ENCODE peak calls at places on chromosomes 3 and 15, in ten cellular contexts. One of them, this sample, is unnamed. For H3K27me3, the result is how much of the 10 kb centered on the place peaks cover.

GRCh38 chr3:152235709-152236298 is 32.9 kb upstream of the MBNL1 start:
- DNase-seq in K562: peak
- DNase-seq in sigmoid colon: no peak
- DNase-seq in upper lobe of left lung: no peak
- DNase-seq in GM12878: no peak
- DNase-seq in transverse colon: no peak
- DNase-seq in suprapubic skin: no peak
- DNase-seq in esophagus muscularis mucosa: no peak
- DNase-seq in SK-N-SH: no peak
- DNase-seq in H1: no peak
- DNase-seq in this sample: no peak

GRCh38 chr15:62094398-62094797 is 27.6 kb downstream of the C2CD4A start:
- DNase-seq in K562: peak
- DNase-seq in sigmoid colon: no peak
- DNase-seq in upper lobe of left lung: no peak
- DNase-seq in GM12878: no peak
- DNase-seq in transverse colon: no peak
- DNase-seq in suprapubic skin: no peak
- DNase-seq in esophagus muscularis mucosa: peak
- DNase-seq in SK-N-SH: no peak
- DNase-seq in H1: no peak
- DNase-seq in this sample: no peak

GRCh38 chr3:10192953-10193691 is 28.4 kb downstream of the IRAK2 start:
- DNase-seq in K562: no peak
- DNase-seq in sigmoid colon: no peak
- DNase-seq in upper lobe of left lung: no peak
- DNase-seq in GM12878: peak
- DNase-seq in transverse colon: peak
- DNase-seq in suprapubic skin: no peak
- DNase-seq in esophagus muscularis mucosa: no peak
- DNase-seq in SK-N-SH: peak
- DNase-seq in H1: no peak
- DNase-seq in this sample: peak

GRCh38 chr15:23912191-23912590 is 225.1 kb upstream of the NDN start:
- DNase-seq in K562: no peak
- DNase-seq in sigmoid colon: no peak
- DNase-seq in upper lobe of left lung: peak
- DNase-seq in GM12878: no peak
- DNase-seq in transverse colon: no peak
- DNase-seq in suprapubic skin: no peak
- DNase-seq in esophagus muscularis mucosa: no peak
- DNase-seq in SK-N-SH: peak
- DNase-seq in H1: peak
- DNase-seq in this sample: no peak

GRCh38 chr15:83380682-83381081 is 66.5 kb upstream of the SH3GL3 start:
- DNase-seq in K562: peak
- DNase-seq in sigmoid colon: no peak
- DNase-seq in upper lobe of left lung: no peak
- DNase-seq in GM12878: peak
- DNase-seq in transverse colon: peak
- DNase-seq in suprapubic skin: no peak
- DNase-seq in esophagus muscularis mucosa: no peak
- DNase-seq in SK-N-SH: peak
- DNase-seq in H1: no peak
- DNase-seq in this sample: no peak

GRCh38 chr3:144265527-144266100 is 294.0 kb downstream of the DIPK2A start:
- DNase-seq in K562: no peak
- DNase-seq in sigmoid colon: no peak
- DNase-seq in upper lobe of left lung: no peak
- DNase-seq in GM12878: no peak
- DNase-seq in transverse colon: no peak
- DNase-seq in suprapubic skin: no peak
- DNase-seq in esophagus muscularis mucosa: no peak
- DNase-seq in SK-N-SH: no peak
- DNase-seq in H1: no peak
- DNase-seq in this sample: no peak

GRCh38 chr15:39594764-39595620 is 14.1 kb downstream of the THBS1 start:
- DNase-seq in K562: no peak
- DNase-seq in sigmoid colon: no peak
- DNase-seq in upper lobe of left lung: no peak
- DNase-seq in GM12878: no peak
- DNase-seq in transverse colon: no peak
- DNase-seq in suprapubic skin: no peak
- DNase-seq in esophagus muscularis mucosa: no peak
- DNase-seq in SK-N-SH: no peak
- DNase-seq in H1: no peak
- DNase-seq in this sample: no peak

GRCh38 chr3:85254738-85255137 is 295.9 kb downstream of the CADM2 start:
- DNase-seq in K562: no peak
- DNase-seq in sigmoid colon: no peak
- DNase-seq in upper lobe of left lung: no peak
- DNase-seq in GM12878: no peak
- DNase-seq in transverse colon: no peak
- DNase-seq in suprapubic skin: no peak
- DNase-seq in esophagus muscularis mucosa: no peak
- DNase-seq in SK-N-SH: no peak
- DNase-seq in H1: no peak
- DNase-seq in this sample: no peak

GRCh38 chr15:74420193-74420905 is 13.4 kb downstream of the SEMA7A start:
- DNase-seq in K562: no peak
- DNase-seq in sigmoid colon: no peak
- DNase-seq in upper lobe of left lung: no peak
- DNase-seq in GM12878: no peak
- DNase-seq in transverse colon: no peak
- DNase-seq in suprapubic skin: no peak
- DNase-seq in esophagus muscularis mucosa: no peak
- DNase-seq in SK-N-SH: no peak
- DNase-seq in H1: no peak
- DNase-seq in this sample: no peak

GRCh38 chr3:50050361-50050760 is 38.4 kb upstream of the RBM5 start:
- DNase-seq in K562: no peak
- DNase-seq in sigmoid colon: no peak
- DNase-seq in upper lobe of left lung: no peak
- DNase-seq in GM12878: no peak
- DNase-seq in transverse colon: no peak
- DNase-seq in suprapubic skin: no peak
- DNase-seq in esophagus muscularis mucosa: no peak
- DNase-seq in SK-N-SH: no peak
- DNase-seq in H1: no peak
- DNase-seq in this sample: no peak

GRCh38 chr3:45593708-45594601 is 596 bp upstream of the LIMD1 start:
- DNase-seq in K562: peak
- DNase-seq in sigmoid colon: peak
- DNase-seq in upper lobe of left lung: peak
- DNase-seq in GM12878: no peak
- DNase-seq in transverse colon: peak
- DNase-seq in suprapubic skin: no peak
- DNase-seq in esophagus muscularis mucosa: no peak
- DNase-seq in SK-N-SH: peak
- DNase-seq in H1: no peak
- DNase-seq in this sample: peak

GRCh38 chr3:12395349-12396012 is 88.8 kb upstream of the TSEN2 start:
- DNase-seq in K562: no peak
- DNase-seq in sigmoid colon: no peak
- DNase-seq in upper lobe of left lung: no peak
- DNase-seq in GM12878: peak
- DNase-seq in transverse colon: no peak
- DNase-seq in suprapubic skin: no peak
- DNase-seq in esophagus muscularis mucosa: no peak
- DNase-seq in SK-N-SH: no peak
- DNase-seq in H1: no peak
- DNase-seq in this sample: no peak

GRCh38 chr3:122030381-122031122 is 8.5 kb upstream of the ILDR1 start:
- DNase-seq in K562: no peak
- DNase-seq in sigmoid colon: no peak
- DNase-seq in upper lobe of left lung: no peak
- DNase-seq in GM12878: peak
- DNase-seq in transverse colon: no peak
- DNase-seq in suprapubic skin: no peak
- DNase-seq in esophagus muscularis mucosa: no peak
- DNase-seq in SK-N-SH: no peak
- DNase-seq in H1: no peak
- DNase-seq in this sample: no peak

GRCh38 chr3:176814252-176814651 is 383.0 kb downstream of the TBL1XR1 start:
- DNase-seq in K562: peak
- DNase-seq in sigmoid colon: peak
- DNase-seq in upper lobe of left lung: peak
- DNase-seq in GM12878: no peak
- DNase-seq in transverse colon: peak
- DNase-seq in suprapubic skin: no peak
- DNase-seq in esophagus muscularis mucosa: no peak
- DNase-seq in SK-N-SH: peak
- DNase-seq in H1: peak
- DNase-seq in this sample: peak

GRCh38 chr3:177475266-177475665 is 278.0 kb upstream of the TBL1XR1 start:
- DNase-seq in K562: no peak
- DNase-seq in sigmoid colon: no peak
- DNase-seq in upper lobe of left lung: no peak
- DNase-seq in GM12878: no peak
- DNase-seq in transverse colon: no peak
- DNase-seq in suprapubic skin: no peak
- DNase-seq in esophagus muscularis mucosa: no peak
- DNase-seq in SK-N-SH: no peak
- DNase-seq in H1: no peak
- DNase-seq in this sample: no peak

GRCh38 chr3:4751057-4752051 is 227.9 kb upstream of the BHLHE40 start:
- DNase-seq in K562: no peak
- DNase-seq in sigmoid colon: no peak
- DNase-seq in upper lobe of left lung: no peak
- DNase-seq in GM12878: no peak
- DNase-seq in transverse colon: no peak
- DNase-seq in suprapubic skin: no peak
- DNase-seq in esophagus muscularis mucosa: no peak
- DNase-seq in SK-N-SH: no peak
- DNase-seq in H1: no peak
- DNase-seq in this sample: no peak
- TF ChIP-seq EP300 in K562: no peak
- TF ChIP-seq EP300 in sigmoid colon: no peak
- TF ChIP-seq EP300 in upper lobe of left lung: peak
- TF ChIP-seq EP300 in GM12878: peak
- TF ChIP-seq EP300 in transverse colon: no peak
- TF ChIP-seq EP300 in suprapubic skin: no peak
- TF ChIP-seq EP300 in esophagus muscularis mucosa: no peak
- TF ChIP-seq EP300 in SK-N-SH: no peak
- TF ChIP-seq EP300 in H1: no peak
- TF ChIP-seq EP300 in this sample: no peak

GRCh38 chr3:123346726-123347125 is 102.2 kb downstream of the ADCY5 start:
- DNase-seq in K562: no peak
- DNase-seq in sigmoid colon: peak
- DNase-seq in upper lobe of left lung: no peak
- DNase-seq in GM12878: no peak
- DNase-seq in transverse colon: no peak
- DNase-seq in suprapubic skin: no peak
- DNase-seq in esophagus muscularis mucosa: no peak
- DNase-seq in SK-N-SH: no peak
- DNase-seq in H1: no peak
- DNase-seq in this sample: no peak

GRCh38 chr3:123344941-123345594 is 103.8 kb downstream of the ADCY5 start:
- DNase-seq in K562: no peak
- DNase-seq in sigmoid colon: peak
- DNase-seq in upper lobe of left lung: peak
- DNase-seq in GM12878: no peak
- DNase-seq in transverse colon: no peak
- DNase-seq in suprapubic skin: no peak
- DNase-seq in esophagus muscularis mucosa: no peak
- DNase-seq in SK-N-SH: no peak
- DNase-seq in H1: no peak
- DNase-seq in this sample: no peak

GRCh38 chr3:123344175-123344908 is 104.5 kb downstream of the ADCY5 start:
- DNase-seq in K562: no peak
- DNase-seq in sigmoid colon: peak
- DNase-seq in upper lobe of left lung: no peak
- DNase-seq in GM12878: no peak
- DNase-seq in transverse colon: no peak
- DNase-seq in suprapubic skin: no peak
- DNase-seq in esophagus muscularis mucosa: no peak
- DNase-seq in SK-N-SH: no peak
- DNase-seq in H1: no peak
- DNase-seq in this sample: no peak

GRCh38 chr3:123347205-123347604 is 101.7 kb downstream of the ADCY5 start:
- DNase-seq in K562: no peak
- DNase-seq in sigmoid colon: peak
- DNase-seq in upper lobe of left lung: no peak
- DNase-seq in GM12878: no peak
- DNase-seq in transverse colon: no peak
- DNase-seq in suprapubic skin: no peak
- DNase-seq in esophagus muscularis mucosa: no peak
- DNase-seq in SK-N-SH: no peak
- DNase-seq in H1: no peak
- DNase-seq in this sample: no peak

DNA sequence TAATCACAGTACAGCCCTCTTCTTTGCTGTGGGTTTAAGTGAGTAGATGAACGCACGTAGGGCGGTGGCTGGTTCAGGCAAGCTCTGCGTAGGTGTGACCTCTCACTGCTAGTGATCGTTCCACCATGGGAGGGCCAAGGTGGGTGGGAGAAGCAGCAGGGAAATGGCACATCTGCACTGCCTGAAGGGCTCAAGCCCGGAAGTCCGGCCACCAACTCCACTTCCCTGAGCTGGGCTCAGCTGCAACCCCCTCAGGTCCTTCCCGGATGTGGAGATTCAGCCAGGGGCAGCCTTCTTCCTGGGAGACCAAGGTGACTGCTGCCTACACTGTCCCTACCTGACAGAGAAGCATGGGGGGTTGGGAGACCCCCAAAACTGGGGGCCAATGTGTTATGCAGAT is 102.8 kb downstream of the ADCY5 start:
- DNase-seq in K562: no peak
- DNase-seq in sigmoid colon: peak
- DNase-seq in upper lobe of left lung: no peak
- DNase-seq in GM12878: no peak
- DNase-seq in transverse colon: no peak
- DNase-seq in suprapubic skin: no peak
- DNase-seq in esophagus muscularis mucosa: no peak
- DNase-seq in SK-N-SH: no peak
- DNase-seq in H1: no peak
- DNase-seq in this sample: no peak
- H3K27me3 ChIP-seq in K562: under half
- H3K27me3 ChIP-seq in sigmoid colon: under half
- H3K27me3 ChIP-seq in upper lobe of left lung: under half
- H3K27me3 ChIP-seq in GM12878: under half
- H3K27me3 ChIP-seq in transverse colon: under half
- H3K27me3 ChIP-seq in suprapubic skin: under half
- H3K27me3 ChIP-seq in esophagus muscularis mucosa: under half
- H3K27me3 ChIP-seq in SK-N-SH: half or more
- H3K27me3 ChIP-seq in H1: under half
- H3K27me3 ChIP-seq in this sample: under half

GRCh38 chr15:84911879-84912660 is 27.6 kb downstream of the SLC28A1 start:
- DNase-seq in K562: peak
- DNase-seq in sigmoid colon: peak
- DNase-seq in upper lobe of left lung: no peak
- DNase-seq in GM12878: no peak
- DNase-seq in transverse colon: peak
- DNase-seq in suprapubic skin: peak
- DNase-seq in esophagus muscularis mucosa: peak
- DNase-seq in SK-N-SH: no peak
- DNase-seq in H1: no peak
- DNase-seq in this sample: peak
- TF ChIP-seq POLR2AphosphoS5 in K562: no peak
- TF ChIP-seq POLR2AphosphoS5 in sigmoid colon: peak
- TF ChIP-seq POLR2AphosphoS5 in upper lobe of left lung: peak
- TF ChIP-seq POLR2AphosphoS5 in GM12878: no peak
- TF ChIP-seq POLR2AphosphoS5 in transverse colon: peak
- TF ChIP-seq POLR2AphosphoS5 in suprapubic skin: no peak
- TF ChIP-seq POLR2AphosphoS5 in esophagus muscularis mucosa: peak
- TF ChIP-seq POLR2AphosphoS5 in SK-N-SH: peak
- TF ChIP-seq POLR2AphosphoS5 in H1: no peak
- TF ChIP-seq POLR2AphosphoS5 in this sample: peak

GRCh38 chr3:27423463-27423862 is 54.3 kb upstream of the NEK10 start:
- DNase-seq in K562: no peak
- DNase-seq in sigmoid colon: no peak
- DNase-seq in upper lobe of left lung: no peak
- DNase-seq in GM12878: no peak
- DNase-seq in transverse colon: no peak
- DNase-seq in suprapubic skin: no peak
- DNase-seq in esophagus muscularis mucosa: no peak
- DNase-seq in SK-N-SH: peak
- DNase-seq in H1: no peak
- DNase-seq in this sample: no peak
- TF ChIP-seq EP300 in K562: no peak
- TF ChIP-seq EP300 in sigmoid colon: no peak
- TF ChIP-seq EP300 in upper lobe of left lung: no peak
- TF ChIP-seq EP300 in GM12878: no peak
- TF ChIP-seq EP300 in transverse colon: no peak
- TF ChIP-seq EP300 in suprapubic skin: no peak
- TF ChIP-seq EP300 in esophagus muscularis mucosa: no peak
- TF ChIP-seq EP300 in SK-N-SH: no peak
- TF ChIP-seq EP300 in H1: no peak
- TF ChIP-seq EP300 in this sample: no peak

This sample was measured in stomach.